ENCODE peak calls at places on chromosomes 13 and 19, in four cellular contexts. L, Z, V and A are unnamed samples.

GRCh38 chr19:47796785-47797184 is 7.6 kb downstream of the TPRX1 start:
- DNase-seq in Z (no peak), L (no peak), V (no peak), A (no peak)

GRCh38 chr13:66778461-66778860 is 451.7 kb downstream of the PCDH9 start:
- DNase-seq in L (no peak), Z (no peak), V (no peak), A (no peak)

GRCh38 chr19:23415561-23416191 is 20.4 kb upstream of the ZNF91 start:
- DNase-seq in L (no peak), V (peak), Z (peak), A (peak)

GRCh38 chr13:110262944-110263343 is 44.0 kb downstream of the COL4A1 start:
- DNase-seq in V (no peak), Z (no peak), L (no peak), A (no peak)

GRCh38 chr19:55014714-55015113 is 23.4 kb downstream of the GP6 start:
- DNase-seq in V (no peak), Z (no peak), L (no peak), A (peak)

GRCh38 chr19:36182612-36183454 is 30.6 kb upstream of the COX7A1 start:
- DNase-seq in V (no peak), L (peak), Z (no peak), A (no peak)

GRCh38 chr19:47458672-47459071 is 13.0 kb downstream of the SLC8A2 start:
- DNase-seq in L (no peak), Z (no peak), V (no peak), A (no peak)

GRCh38 chr13:84137292-84137691 is 255.0 kb upstream of the SLITRK1 start:
- DNase-seq in V (no peak), L (no peak), Z (no peak), A (no peak)

GRCh38 chr19:1253514-1254080 is 5.2 kb downstream of the MIDN start:
- DNase-seq in V (no peak), Z (peak), L (no peak), A (no peak)

GRCh38 chr13:48559638-48560320 is 26.9 kb upstream of the RCBTB2 start:
- DNase-seq in Z (no peak), L (no peak), V (no peak), A (no peak)

GRCh38 chr13:41179593-41180250 is 14.6 kb downstream of the KBTBD7 start:
- DNase-seq in V (no peak), Z (no peak), L (no peak), A (no peak)

GRCh38 chr19:2494447-2495129 is 18.7 kb downstream of the GADD45B start:
- DNase-seq in Z (peak), L (no peak), V (peak), A (peak)